ENCODE peak calls at places on chromosomes 6 and 20, in five cellular contexts. G, V, T, R and K are unnamed samples.

GRCh38 chr20:61126369-61127195 is 125.5 kb upstream of the CDH4 start:
- DNase-seq in R (no peak), V (no peak), G (no peak), T (no peak), K (no peak)

GRCh38 chr20:14178952-14179351 is 158.5 kb downstream of the FLRT3 start:
- DNase-seq in V (no peak), G (no peak), T (no peak), R (no peak), K (no peak)

GRCh38 chr20:3586111-3586510 is 77.1 kb downstream of the GFRA4 start:
- DNase-seq in R (no peak), V (no peak), T (no peak), G (no peak), K (no peak)

GRCh38 chr6:170347091-170347490 is 40.5 kb downstream of the FAM120B start:
- DNase-seq in G (no peak), T (no peak), R (no peak), V (no peak), K (peak; percentile 7)

GRCh38 chr6:51936941-51937340 is 150.5 kb downstream of the PKHD1 start:
- DNase-seq in R (no peak), T (no peak), V (no peak), G (no peak), K (no peak)

GRCh38 chr6:34982424-34982852 is 93.4 kb downstream of the ANKS1A start:
- DNase-seq in R (no peak), G (peak; percentile 30), V (peak; percentile 55), T (no peak), K (no peak)

GRCh38 chr6:164356814-164357213 is 942.3 kb downstream of the QKI start:
- DNase-seq in T (no peak), R (no peak), V (no peak), G (no peak), K (no peak)

GRCh38 chr6:130961148-130961547 is 101.9 kb downstream of the EPB41L2 start:
- DNase-seq in R (no peak), T (no peak), V (no peak), G (no peak), K (peak; percentile 57)

DNA sequence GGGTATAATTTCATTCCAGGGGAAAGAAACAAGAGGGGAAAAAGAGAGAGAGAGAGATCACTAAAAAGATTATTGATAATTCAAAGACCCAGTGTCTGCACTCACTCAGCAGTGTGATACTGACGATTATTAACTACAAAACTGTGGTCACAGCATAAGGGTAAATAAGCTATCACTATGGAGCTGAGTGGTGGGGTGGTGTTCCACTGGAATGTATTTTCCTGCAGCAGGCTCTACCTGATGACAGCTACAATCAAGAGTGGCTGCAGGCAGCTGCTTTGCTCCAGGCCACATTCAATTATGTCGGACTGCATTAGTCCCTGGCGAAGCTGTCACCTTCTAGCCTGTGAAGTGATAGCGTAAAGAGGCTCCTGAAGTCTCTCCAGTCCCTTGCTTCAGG is 122.2 kb upstream of the TFAP2D start:
- DNase-seq in V (no peak), R (peak; percentile 34), T (no peak), G (no peak), K (no peak)
- TF ChIP-seq RFX5 in V (no peak), R (no peak), T (no peak), G (no peak), K (no peak)

GRCh38 chr20:25750220-25750764 is 53.6 kb upstream of the ZNF337 start:
- DNase-seq in T (no peak), V (no peak), G (no peak), R (no peak), K (no peak)

GRCh38 chr20:25749667-25750066 is 53.0 kb upstream of the ZNF337 start:
- DNase-seq in V (no peak), G (no peak), R (no peak), T (no peak), K (no peak)

GRCh38 chr20:25745100-25745499 is 48.4 kb upstream of the ZNF337 start:
- DNase-seq in T (no peak), G (no peak), R (no peak), V (no peak), K (no peak)

GRCh38 chr20:25745738-25746137 is 49.1 kb upstream of the ZNF337 start:
- DNase-seq in V (no peak), T (no peak), R (no peak), G (no peak), K (no peak)

GRCh38 chr20:25750765-25751696 is 54.4 kb upstream of the ZNF337 start:
- DNase-seq in V (peak; percentile 75), R (peak; percentile 83), G (peak; percentile 70), T (no peak), K (peak; percentile 9)
- TF ChIP-seq POLR2AphosphoS5 in V (no peak), R (peak; percentile 72), G (peak; percentile 99), T (no peak), K (no peak)

DNA sequence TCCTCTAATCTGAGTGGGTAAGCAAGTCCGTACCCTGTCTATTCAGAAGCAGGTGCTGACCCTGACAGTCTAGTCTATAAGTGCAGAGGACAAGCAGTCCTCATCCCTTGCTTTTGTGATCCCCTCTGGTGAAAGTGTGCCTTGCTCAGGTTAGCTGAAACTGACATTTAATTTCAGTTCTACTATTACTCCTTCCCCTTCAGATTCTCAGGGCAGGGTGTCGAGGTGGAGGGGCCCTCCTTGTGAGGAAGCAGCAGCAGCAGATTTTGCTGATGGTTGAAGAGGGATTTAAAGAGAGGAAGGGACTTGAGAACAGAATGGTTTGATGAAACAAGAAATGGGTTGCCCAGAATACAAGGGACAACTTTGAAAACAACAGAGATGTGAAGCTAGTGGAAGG is 309.3 kb downstream of the CLIC5 start:
- DNase-seq in T (no peak), R (no peak), G (no peak), V (no peak), K (no peak)
- TF ChIP-seq RFX5 in T (no peak), R (no peak), G (no peak), V (no peak), K (no peak)

DNA sequence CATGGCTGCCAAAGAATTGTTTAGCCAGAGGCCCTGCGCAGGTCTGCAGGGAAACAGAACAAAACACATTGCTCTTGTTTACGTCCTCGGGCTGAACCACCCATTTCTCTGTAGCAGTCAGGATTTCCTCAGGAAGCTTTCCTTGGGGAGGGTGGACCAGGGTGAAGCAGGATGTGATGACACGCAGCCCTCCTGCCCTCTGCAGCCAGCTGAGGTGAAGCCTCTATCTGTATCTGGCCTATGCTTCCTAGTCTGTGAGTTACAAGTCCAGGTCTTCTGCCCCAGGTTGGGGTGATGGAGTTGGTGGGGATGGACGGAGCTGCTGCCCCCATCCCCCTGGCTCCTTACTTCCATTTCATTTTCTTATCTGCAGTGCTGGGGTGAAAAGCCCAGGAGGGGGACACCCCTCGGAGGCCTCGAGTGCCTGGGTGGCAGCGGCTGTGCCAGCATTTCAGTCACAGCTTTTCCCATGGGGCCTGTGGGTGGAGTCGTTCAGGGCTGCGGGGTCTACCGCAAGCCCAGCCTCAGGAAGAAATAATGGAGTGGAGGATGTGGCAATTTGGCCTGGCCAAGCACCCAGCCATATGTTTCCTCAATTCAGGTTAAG is 24.9 kb downstream of the SASH1 start:
- DNase-seq in G (no peak), R (no peak), V (no peak), T (no peak), K (no peak)
- TF ChIP-seq POLR2AphosphoS5 in G (no peak), R (no peak), V (no peak), T (no peak), K (no peak)

GRCh38 chr6:16295471-16295870 is 57.1 kb downstream of the GMPR start:
- DNase-seq in G (no peak), T (no peak), R (no peak), V (no peak), K (no peak)

GRCh38 chr6:16292942-16293341 is 54.6 kb downstream of the GMPR start:
- DNase-seq in T (no peak), R (no peak), G (no peak), V (no peak), K (no peak)

GRCh38 chr6:16296061-16296670 is 57.8 kb downstream of the GMPR start:
- DNase-seq in T (no peak), R (no peak), V (no peak), G (no peak), K (no peak)

GRCh38 chr6:16295060-16295459 is 56.7 kb downstream of the GMPR start:
- DNase-seq in V (no peak), R (no peak), T (no peak), G (no peak), K (no peak)

GRCh38 chr6:16294371-16294770 is 56.0 kb downstream of the GMPR start:
- DNase-seq in G (no peak), V (no peak), T (no peak), R (no peak), K (no peak)
- TF ChIP-seq RFX5 in G (no peak), V (no peak), T (no peak), R (no peak), K (no peak)

GRCh38 chr6:69832558-69832957 is 33.8 kb upstream of the COL19A1 start:
- DNase-seq in R (no peak), T (no peak), G (no peak), V (no peak), K (no peak)
- TF ChIP-seq POLR2AphosphoS5 in R (no peak), T (no peak), G (no peak), V (no peak), K (no peak)

DNA sequence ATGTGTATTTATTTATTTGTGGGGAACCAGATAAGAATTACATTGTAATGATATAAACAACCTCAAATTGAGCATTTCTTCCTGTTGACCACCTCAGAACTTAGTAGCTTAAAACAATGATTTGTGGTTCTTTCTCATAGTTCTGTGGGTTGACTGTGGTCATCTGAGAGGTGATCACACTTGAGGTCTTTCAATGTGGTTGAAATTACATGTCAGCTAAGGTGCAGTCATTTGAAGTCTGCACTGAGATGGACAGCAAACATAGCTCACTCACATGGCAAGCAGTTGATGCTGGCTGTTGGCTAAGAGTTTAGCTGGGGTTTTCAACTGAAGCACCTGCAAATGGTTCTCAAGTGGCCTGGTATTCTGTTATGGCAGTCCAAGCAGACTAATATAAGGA is 436.7 kb upstream of the MAP3K7 start:
- DNase-seq in R (no peak), V (no peak), G (no peak), T (no peak), K (no peak)
- TF ChIP-seq RFX5 in R (no peak), V (no peak), G (no peak), T (no peak), K (no peak)